ENCODE peak calls at places on chromosome 10, in seven cellular contexts. D is adrenal gland, S is GM23248, E is tibial artery, G is SK-N-SH, W is A549, K is upper lobe of right lung. P is an unnamed sample.

GRCh38 chr10:32103721-32104120 is 47.5 kb upstream of the KIF5B start:
- DNase-seq in G (no peak), D (no peak), E (no peak), K (no peak), S (peak; percentile 4), W (no peak), P (no peak)

GRCh38 chr10:22649977-22650376 is 64.4 kb downstream of the PIP4K2A start:
- DNase-seq in G (no peak), K (no peak), S (no peak), W (no peak), D (no peak), E (no peak), P (no peak)

GRCh38 chr10:19979628-19980027 is 163.4 kb downstream of the PLXDC2 start:
- DNase-seq in G (no peak), D (no peak), K (no peak), S (no peak), W (no peak), E (no peak), P (no peak)

GRCh38 chr10:94115725-94116124 is 122.0 kb downstream of the PLCE1 start:
- DNase-seq in E (no peak), K (no peak), D (no peak), W (peak; percentile 74), G (no peak), S (peak; percentile 88), P (no peak)

GRCh38 chr10:100340948-100341847 is 5.8 kb upstream of the SCD start:
- DNase-seq in S (no peak), G (no peak), E (peak; percentile 81), D (peak; percentile 64), K (peak; percentile 68), W (no peak), P (peak; percentile 75)

GRCh38 chr10:122446668-122447410 is 7.6 kb upstream of the ARMS2 start:
- DNase-seq in G (no peak), W (peak; percentile 28), K (no peak), E (no peak), S (peak; percentile 12), D (no peak), P (no peak)

GRCh38 chr10:128001886-128002285 is 95.0 kb downstream of the PTPRE start:
- DNase-seq in W (no peak), D (no peak), E (no peak), K (peak; percentile 51), S (no peak), G (no peak), P (no peak)

GRCh38 chr10:43208147-43209063 is 58.5 kb downstream of the RASGEF1A start:
- DNase-seq in W (no peak), E (peak; percentile 56), K (peak; percentile 58), D (peak; percentile 13), S (no peak), G (peak; percentile 12), P (peak; percentile 45)

GRCh38 chr10:80528901-80529300 is 8.8 kb upstream of the SH2D4B start:
- DNase-seq in W (no peak), S (no peak), G (no peak), E (no peak), D (no peak), K (no peak), P (no peak)

GRCh38 chr10:89916481-89916880 is 215.1 kb downstream of the KIF20B start:
- DNase-seq in W (no peak), D (no peak), K (no peak), G (no peak), E (no peak), S (peak; percentile 3), P (no peak)

GRCh38 chr10:120833222-120833928 is 17.8 kb upstream of the WDR11 start:
- DNase-seq in E (no peak), G (no peak), K (no peak), S (peak; percentile 11), W (no peak), D (no peak), P (no peak)

GRCh38 chr10:12950583-12951128 is 50.9 kb downstream of the CCDC3 start:
- DNase-seq in S (no peak), W (no peak), K (no peak), G (no peak), E (no peak), D (no peak), P (no peak)
- H3K27ac ChIP-seq in S (no peak overlapping the region), W (no peak overlapping the region), K (no peak overlapping the region), G (no peak overlapping the region), E (no peak overlapping the region), D (no peak overlapping the region), P (no peak overlapping the region)

GRCh38 chr10:119653209-119653608 is 2.0 kb downstream of the BAG3 start:
- DNase-seq in G (no peak), K (no peak), S (no peak), E (no peak), W (no peak), D (no peak), P (no peak)

GRCh38 chr10:119650692-119651513 is at the start of gene BAG3:
- DNase-seq in G (peak; percentile 96), K (peak; percentile 96), S (peak; percentile 99), D (peak; percentile 95), E (peak; percentile 97), W (peak; percentile 80), P (peak; percentile 98)

GRCh38 chr10:119652361-119652760 is 1.2 kb downstream of the BAG3 start:
- DNase-seq in D (no peak), W (peak; percentile 71), E (no peak), G (no peak), S (peak; percentile 86), K (no peak), P (no peak)

GRCh38 chr10:119651514-119652327 is 541 bp downstream of the BAG3 start:
- DNase-seq in G (no peak), E (peak; percentile 69), W (no peak), S (peak; percentile 55), K (peak; percentile 72), D (no peak), P (peak; percentile 70)

GRCh38 chr10:119650062-119650461 is 1.1 kb upstream of the BAG3 start:
- DNase-seq in E (no peak), S (no peak), K (no peak), D (no peak), G (no peak), W (no peak), P (no peak)
- H3K4me3 ChIP-seq in E (no peak overlapping the region), S (no peak overlapping the region), K (no peak overlapping the region), D (no peak overlapping the region), G (no peak overlapping the region), W (no peak overlapping the region), P (no peak overlapping the region)

GRCh38 chr10:6915307-6915706 is 335.2 kb upstream of the PRKCQ start:
- DNase-seq in E (no peak), G (no peak), K (no peak), S (no peak), W (no peak), D (no peak), P (no peak)

GRCh38 chr10:6912021-6912420 is 331.9 kb upstream of the PRKCQ start:
- DNase-seq in E (no peak), W (no peak), D (no peak), K (no peak), S (no peak), G (no peak), P (no peak)

GRCh38 chr10:6912929-6913328 is 332.9 kb upstream of the PRKCQ start:
- DNase-seq in G (no peak), D (no peak), K (no peak), W (no peak), S (no peak), E (no peak), P (no peak)

GRCh38 chr10:6916601-6917000 is 336.5 kb upstream of the PRKCQ start:
- DNase-seq in K (no peak), E (no peak), D (no peak), W (no peak), S (no peak), G (no peak), P (no peak)

GRCh38 chr10:6912424-6912823 is 332.3 kb upstream of the PRKCQ start:
- DNase-seq in W (no peak), E (no peak), D (no peak), K (no peak), S (no peak), G (no peak), P (no peak)
- H3K27ac ChIP-seq in W (no peak overlapping the region), E (no peak overlapping the region), D (no peak overlapping the region), K (no peak overlapping the region), S (no peak overlapping the region), G (peak overlapping the region; percentile 34), P (no peak overlapping the region)

GRCh38 chr10:60536529-60537114 is 146.9 kb upstream of the ANK3 start:
- DNase-seq in E (no peak), D (no peak), W (no peak), K (no peak), G (no peak), S (peak; percentile 87), P (no peak)

GRCh38 chr10:60535427-60535826 is 145.8 kb upstream of the ANK3 start:
- DNase-seq in D (no peak), W (no peak), K (no peak), E (no peak), S (no peak), G (no peak), P (no peak)

GRCh38 chr10:60531006-60531405 is 141.3 kb upstream of the ANK3 start:
- DNase-seq in D (no peak), K (no peak), W (no peak), S (no peak), E (no peak), G (no peak), P (no peak)

GRCh38 chr10:60534791-60535389 is 145.2 kb upstream of the ANK3 start:
- DNase-seq in K (no peak), S (no peak), E (no peak), W (no peak), G (no peak), D (no peak), P (no peak)

DNA sequence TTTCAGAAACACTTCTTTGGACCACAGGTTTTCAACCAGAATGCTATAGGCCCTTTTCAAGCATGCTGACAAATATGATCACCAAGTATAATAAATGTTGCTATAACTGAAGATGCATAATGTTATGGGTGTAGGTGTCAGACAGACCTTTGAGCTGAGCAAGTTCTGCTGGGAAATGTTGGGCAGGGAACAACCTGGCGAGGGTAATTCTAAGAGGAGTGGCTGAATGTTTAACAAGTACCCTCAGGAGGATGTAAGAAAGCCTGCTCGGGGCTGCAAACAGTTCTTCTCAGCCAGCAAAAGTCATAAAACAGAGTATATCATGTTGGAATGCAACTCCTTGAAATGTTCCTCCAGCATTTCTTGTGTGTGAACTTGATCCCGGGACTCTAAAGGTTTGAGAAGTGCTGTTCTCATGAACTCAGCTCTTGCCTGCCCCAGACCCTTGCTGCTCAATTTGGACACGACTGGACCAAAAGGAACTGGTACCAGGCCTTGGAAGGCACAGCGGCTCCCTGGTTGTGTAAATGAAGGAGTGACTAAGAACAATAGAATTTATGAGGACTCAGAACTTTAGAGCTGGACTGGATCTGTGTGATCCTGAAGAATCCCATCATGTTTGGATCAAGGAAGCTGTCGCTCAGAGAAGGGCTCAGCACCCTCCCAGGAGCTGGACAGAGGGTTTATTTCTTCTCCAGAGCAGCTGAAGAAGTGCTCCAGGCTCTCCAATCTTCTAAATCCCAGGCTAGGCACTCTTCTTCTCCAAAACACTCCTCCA is 143.2 kb upstream of the ANK3 start:
- DNase-seq in D (no peak), E (no peak), W (no peak), S (no peak), G (no peak), K (no peak), P (no peak)
- H3K4me3 ChIP-seq in D (no peak overlapping the region), E (no peak overlapping the region), W (no peak overlapping the region), S (no peak overlapping the region), G (no peak overlapping the region), K (no peak overlapping the region), P (no peak overlapping the region)

GRCh38 chr10:113176652-113177155 is 226.7 kb downstream of the TCF7L2 start:
- DNase-seq in W (no peak), E (no peak), S (no peak), D (no peak), K (no peak), G (no peak), P (no peak)
- H3K27ac ChIP-seq in W (no peak overlapping the region), E (peak overlapping the region; percentile 66), S (no peak overlapping the region), D (no peak overlapping the region), K (no peak overlapping the region), G (no peak overlapping the region), P (peak overlapping the region; percentile 30)